ENCODE peak calls at places on chromosomes 3 and 15, in eight cellular contexts. M, F, X, G, Y, Q, H and D are unnamed samples.

GRCh38 chr15:52794665-52795463 is 4.7 kb upstream of the ONECUT1 start:
- DNase-seq in M (no peak), F (no peak), X (no peak), G (no peak), Y (no peak), Q (no peak), H (no peak), D (no peak)

GRCh38 chr15:28112101-28112760 is 13.1 kb upstream of the OCA2 start:
- DNase-seq in M (no peak), F (no peak), X (no peak), G (no peak), Y (peak), Q (no peak), H (no peak), D (no peak)

GRCh38 chr15:28978011-28978378 is 92.2 kb downstream of the APBA2 start:
- DNase-seq in M (no peak), F (no peak), X (peak), G (no peak), Y (no peak), Q (no peak), H (no peak), D (no peak)

GRCh38 chr3:87076951-87077350 is 86.0 kb upstream of the VGLL3 start:
- DNase-seq in M (no peak), F (no peak), X (no peak), G (peak), Y (no peak), Q (no peak), H (no peak), D (no peak)

GRCh38 chr3:123338021-123338619 is 110.8 kb downstream of the ADCY5 start:
- DNase-seq in M (no peak), F (no peak), X (no peak), G (no peak), Y (peak), Q (no peak), H (no peak), D (no peak)

GRCh38 chr3:9398715-9399708 is 1.6 kb downstream of the SETD5 start:
- DNase-seq in M (peak), F (no peak), X (no peak), G (peak), Y (no peak), Q (no peak), H (no peak), D (peak)

GRCh38 chr3:79086514-79086913 is 681.3 kb downstream of the ROBO1 start:
- DNase-seq in M (no peak), F (peak), X (no peak), G (peak), Y (peak), Q (peak), H (peak), D (peak)

GRCh38 chr3:102156426-102156825 is 278.4 kb upstream of the ZPLD1 start:
- DNase-seq in M (no peak), F (no peak), X (no peak), G (peak), Y (no peak), Q (no peak), H (no peak), D (no peak)

GRCh38 chr3:38634133-38634532 is 15.4 kb downstream of the SCN5A start:
- DNase-seq in M (no peak), F (no peak), X (peak), G (no peak), Y (no peak), Q (no peak), H (peak), D (no peak)

GRCh38 chr15:40582726-40583246 is 11.3 kb upstream of the KNL1 start:
- DNase-seq in M (no peak), F (peak), X (no peak), G (peak), Y (no peak), Q (no peak), H (no peak), D (no peak)

GRCh38 chr3:28241221-28242160 is at the start of gene CMC1:
- DNase-seq in M (peak), F (peak), X (peak), G (peak), Y (peak), Q (peak), H (peak), D (peak)

GRCh38 chr3:144403040-144403457 is 431.4 kb downstream of the DIPK2A start:
- DNase-seq in M (no peak), F (no peak), X (no peak), G (peak), Y (no peak), Q (no peak), H (no peak), D (no peak)

GRCh38 chr3:99410789-99411311 is 227.5 kb upstream of the COL8A1 start:
- DNase-seq in M (no peak), F (no peak), X (no peak), G (peak), Y (no peak), Q (no peak), H (no peak), D (no peak)

GRCh38 chr3:53255360-53255774 is 455 bp downstream of the TKT start:
- DNase-seq in M (peak), F (no peak), X (no peak), G (no peak), Y (no peak), Q (peak), H (peak), D (peak)

GRCh38 chr3:126433496-126434263 is 39.0 kb downstream of the CFAP100 start:
- DNase-seq in M (no peak), F (no peak), X (peak), G (no peak), Y (peak), Q (no peak), H (peak), D (no peak)

GRCh38 chr3:82143661-82144405 is 382.4 kb upstream of the GBE1 start:
- DNase-seq in M (no peak), F (no peak), X (no peak), G (no peak), Y (no peak), Q (no peak), H (no peak), D (no peak)

GRCh38 chr15:89364341-89364740 is 29.7 kb upstream of the POLG start:
- DNase-seq in M (no peak), F (peak), X (no peak), G (no peak), Y (no peak), Q (no peak), H (no peak), D (no peak)

GRCh38 chr15:42576776-42577175 is 1.4 kb downstream of the STARD9 start:
- DNase-seq in M (no peak), F (no peak), X (no peak), G (no peak), Y (no peak), Q (no peak), H (no peak), D (peak)
- H3K4me3 ChIP-seq in M (peak), F (no peak), X (no peak), G (no peak), Y (peak), Q (no peak), H (peak), D (peak)

GRCh38 chr15:58760385-58761009 is 10.6 kb upstream of the MINDY2 start:
- DNase-seq in M (no peak), F (no peak), X (no peak), G (no peak), Y (no peak), Q (no peak), H (no peak), D (no peak)

GRCh38 chr15:58755956-58756355 is 6.4 kb upstream of the ADAM10 start:
- DNase-seq in M (no peak), F (no peak), X (no peak), G (peak), Y (no peak), Q (no peak), H (no peak), D (no peak)

GRCh38 chr15:58755350-58755749 is 5.8 kb upstream of the ADAM10 start:
- DNase-seq in M (no peak), F (no peak), X (no peak), G (peak), Y (no peak), Q (no peak), H (no peak), D (no peak)

GRCh38 chr15:58761010-58761388 is 10.1 kb upstream of the MINDY2 start:
- DNase-seq in M (no peak), F (no peak), X (no peak), G (no peak), Y (no peak), Q (no peak), H (no peak), D (peak)

GRCh38 chr15:58758141-58758540 is 8.6 kb upstream of the ADAM10 start:
- DNase-seq in M (no peak), F (no peak), X (no peak), G (peak), Y (no peak), Q (no peak), H (no peak), D (peak)
- TF ChIP-seq CTCF in M (peak), F (no peak), X (peak), G (peak), Y (no peak), Q (peak), H (peak), D (peak)

DNA sequence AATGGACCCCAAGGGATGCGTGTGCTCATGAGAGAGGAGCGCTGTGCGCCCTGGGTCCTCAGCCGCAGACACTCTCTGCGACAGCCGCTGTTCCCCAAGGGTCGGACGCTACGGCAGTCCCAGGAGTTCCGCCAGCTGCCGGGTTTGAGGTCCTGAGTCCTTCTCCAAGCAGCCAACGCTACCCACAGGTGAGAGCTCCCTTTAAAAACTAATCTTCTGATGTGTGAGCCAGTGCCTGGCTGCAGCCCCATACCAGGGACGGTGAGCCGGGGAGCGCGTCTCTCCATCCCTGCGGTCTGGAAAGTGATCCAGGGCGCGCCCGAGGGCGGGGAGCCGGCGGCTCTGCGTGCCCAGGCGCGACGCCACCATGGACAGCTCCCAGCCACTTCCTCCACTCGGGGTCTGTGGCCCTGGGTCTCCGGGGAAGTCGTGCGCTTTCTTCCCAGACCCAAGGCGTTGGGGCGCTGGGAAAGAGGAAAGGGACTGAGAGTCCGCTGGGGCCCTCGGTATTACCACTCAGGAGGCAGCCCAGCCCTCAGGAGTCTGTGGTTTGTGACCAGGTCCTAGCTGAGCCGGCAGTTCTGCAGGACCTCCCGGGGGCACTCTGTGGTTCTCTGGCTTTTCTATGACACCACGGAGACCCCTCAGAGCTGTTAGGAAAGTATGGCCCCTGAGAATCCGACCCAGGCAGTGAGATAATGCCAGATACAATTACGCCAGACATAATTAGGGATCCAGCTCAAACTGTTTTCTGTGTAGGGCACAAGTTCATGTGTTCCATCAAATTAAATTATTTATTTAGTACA is 1.4 kb downstream of the CEMIP start:
- DNase-seq in M (no peak), F (peak), X (no peak), G (peak), Y (no peak), Q (no peak), H (peak), D (no peak)
- H3K4me3 ChIP-seq in M (no peak), F (peak), X (no peak), G (peak), Y (no peak), Q (peak), H (no peak), D (no peak)

GRCh38 chr3:122247825-122248185 is 64.3 kb downstream of the CASR start:
- DNase-seq in M (peak), F (no peak), X (no peak), G (no peak), Y (no peak), Q (no peak), H (no peak), D (peak)

GRCh38 chr3:122246214-122246613 is 62.7 kb downstream of the CASR start:
- DNase-seq in M (no peak), F (no peak), X (no peak), G (peak), Y (no peak), Q (no peak), H (no peak), D (no peak)

GRCh38 chr3:122251428-122251827 is 68.0 kb downstream of the CASR start:
- DNase-seq in M (no peak), F (no peak), X (no peak), G (no peak), Y (no peak), Q (no peak), H (no peak), D (peak)

GRCh38 chr3:122247087-122247824 is 63.8 kb downstream of the CASR start:
- DNase-seq in M (no peak), F (no peak), X (no peak), G (no peak), Y (no peak), Q (no peak), H (no peak), D (peak)

GRCh38 chr3:122245513-122246174 is 62.2 kb downstream of the CASR start:
- DNase-seq in M (no peak), F (no peak), X (no peak), G (peak), Y (no peak), Q (no peak), H (no peak), D (peak)
- TF ChIP-seq CTCF in M (no peak), F (no peak), X (peak), G (peak), Y (no peak), Q (no peak), H (no peak), D (peak)

GRCh38 chr3:129211772-129212171 is 28.1 kb upstream of the CNBP start:
- DNase-seq in M (no peak), F (peak), X (peak), G (peak), Y (peak), Q (no peak), H (peak), D (no peak)
- H3K4me3 ChIP-seq in M (no peak), F (no peak), X (no peak), G (no peak), Y (no peak), Q (no peak), H (no peak), D (no peak)

GRCh38 chr15:54585063-54585462 is 606.8 kb downstream of the UNC13C start:
- DNase-seq in M (no peak), F (no peak), X (no peak), G (no peak), Y (no peak), Q (no peak), H (no peak), D (no peak)
- TF ChIP-seq CTCF in M (no peak), F (no peak), X (no peak), G (no peak), Y (no peak), Q (no peak), H (no peak), D (no peak)

GRCh38 chr3:31399270-31399669 is 133.5 kb upstream of the STT3B start:
- DNase-seq in M (no peak), F (no peak), X (no peak), G (no peak), Y (no peak), Q (no peak), H (no peak), D (no peak)
- H3K4me3 ChIP-seq in M (no peak), F (no peak), X (no peak), G (no peak), Y (no peak), Q (no peak), H (no peak), D (no peak)

GRCh38 chr15:92899910-92900711 is at the start of gene CHD2:
- DNase-seq in M (peak), F (no peak), X (peak), G (peak), Y (peak), Q (peak), H (no peak), D (peak)
- TF ChIP-seq CTCF in M (no peak), F (no peak), X (no peak), G (no peak), Y (no peak), Q (no peak), H (no peak), D (peak)